ENCODE peak calls at places on chromosome 21, in six cellular contexts. S, V, E, P, R and T are unnamed samples. For H3K9me3, the result is how much of the 10 kb centered on the place peaks cover.

GRCh38 chr21:22263890-22264289 is 1265.7 kb downstream of the NCAM2 start:
- DNase-seq in R (no peak), V (no peak), E (no peak), P (no peak), S (no peak), T (no peak)

GRCh38 chr21:42182713-42183371 is 36.1 kb upstream of the ABCG1 start:
- DNase-seq in S (no peak), E (no peak), V (no peak), P (no peak), R (no peak), T (no peak)

GRCh38 chr21:31530918-31531705 is 128.4 kb upstream of the SOD1 start:
- DNase-seq in P (peak), R (no peak), V (no peak), S (no peak), E (no peak), T (peak)

GRCh38 chr21:44603109-44603875 is 2.9 kb downstream of the KRTAP10-7 start:
- DNase-seq in R (no peak), S (no peak), P (peak), V (no peak), E (no peak), T (no peak)

GRCh38 chr21:42056468-42056867 is 14.6 kb upstream of the UMODL1 start:
- DNase-seq in E (no peak), S (peak), P (peak), V (no peak), R (peak), T (no peak)

GRCh38 chr21:43864806-43865470 is at the start of gene AGPAT3:
- DNase-seq in S (no peak), E (peak), V (no peak), P (no peak), R (no peak), T (peak)

GRCh38 chr21:45889961-45890360 is 91.6 kb upstream of the COL6A1 start:
- DNase-seq in R (no peak), S (peak), V (peak), E (no peak), P (no peak), T (no peak)

GRCh38 chr21:33909756-33910155 is 5.8 kb downstream of the ATP5PO start:
- DNase-seq in E (no peak), R (no peak), V (no peak), S (no peak), P (no peak), T (no peak)

GRCh38 chr21:45899317-45900033 is 82.1 kb upstream of the COL6A1 start:
- DNase-seq in S (no peak), P (no peak), V (no peak), E (no peak), R (no peak), T (no peak)

GRCh38 chr21:32626633-32627196 is 14.5 kb upstream of the CFAP298 start:
- DNase-seq in V (no peak), E (no peak), P (no peak), S (peak), R (no peak), T (no peak)

GRCh38 chr21:44842721-44843445 is 25.0 kb upstream of the SUMO3 start:
- DNase-seq in V (no peak), P (no peak), R (no peak), S (no peak), E (no peak), T (no peak)

GRCh38 chr21:40615503-40616376 is 231.2 kb downstream of the DSCAM start:
- DNase-seq in P (no peak), E (no peak), R (no peak), S (no peak), V (no peak), T (no peak)

GRCh38 chr21:42154237-42155044 is 64.5 kb upstream of the ABCG1 start:
- DNase-seq in S (no peak), E (no peak), R (no peak), P (peak), V (no peak), T (no peak)

GRCh38 chr21:42238185-42238934 is 19.4 kb downstream of the ABCG1 start:
- DNase-seq in S (no peak), P (no peak), E (peak), R (peak), V (no peak), T (no peak)

GRCh38 chr21:45319461-45320211 is 31.9 kb upstream of the POFUT2 start:
- DNase-seq in V (peak), S (peak), P (peak), R (no peak), E (no peak), T (no peak)

GRCh38 chr21:32483293-32483595 is 70.7 kb downstream of the EVA1C start:
- DNase-seq in P (no peak), R (no peak), V (no peak), S (no peak), E (no peak), T (no peak)

GRCh38 chr21:42262826-42263225 is 43.9 kb downstream of the ABCG1 start:
- DNase-seq in S (peak), P (peak), V (peak), R (no peak), E (no peak), T (peak)

GRCh38 chr21:45284456-45284741 is 3.3 kb downstream of the POFUT2 start:
- DNase-seq in S (no peak), E (no peak), P (peak), V (no peak), R (no peak), T (no peak)

GRCh38 chr21:16522512-16522911 is 792.7 kb downstream of the USP25 start:
- DNase-seq in S (peak), E (no peak), R (no peak), V (no peak), P (no peak), T (no peak)

GRCh38 chr21:42061866-42062542 is 9.1 kb upstream of the UMODL1 start:
- DNase-seq in E (no peak), V (no peak), S (no peak), P (no peak), R (peak), T (no peak)

GRCh38 chr21:46160563-46161179 is 5.3 kb upstream of the FTCD start:
- DNase-seq in E (no peak), V (no peak), R (no peak), P (no peak), S (no peak), T (peak)

GRCh38 chr21:21682172-21682571 is 684.0 kb downstream of the NCAM2 start:
- DNase-seq in P (no peak), V (no peak), E (no peak), R (no peak), S (peak), T (no peak)

GRCh38 chr21:31529406-31529805 is 130.1 kb upstream of the SOD1 start:
- DNase-seq in V (no peak), P (no peak), S (no peak), R (no peak), E (no peak), T (no peak)

GRCh38 chr21:42784276-42784675 is 95.1 kb downstream of the WDR4 start:
- DNase-seq in V (peak), R (no peak), P (no peak), S (no peak), E (peak), T (no peak)

GRCh38 chr21:42164064-42164789 is 54.7 kb upstream of the ABCG1 start:
- DNase-seq in R (peak), V (peak), E (peak), S (peak), P (peak), T (peak)

GRCh38 chr21:40422851-40423635 is 423.9 kb downstream of the DSCAM start:
- DNase-seq in V (no peak), R (no peak), E (no peak), P (no peak), S (no peak), T (peak)

GRCh38 chr21:28547795-28548194 is 444.9 kb downstream of the LTN1 start:
- DNase-seq in R (no peak), E (no peak), S (no peak), P (no peak), V (no peak), T (no peak)

GRCh38 chr21:14073615-14074014 is 137.1 kb downstream of the LIPI start:
- DNase-seq in S (no peak), P (no peak), R (no peak), V (no peak), E (no peak), T (no peak)

GRCh38 chr21:33069994-33070811 is at the start of gene OLIG1:
- DNase-seq in V (no peak), E (no peak), S (no peak), R (peak), P (peak), T (no peak)

GRCh38 chr21:32474179-32475059 is 61.9 kb downstream of the EVA1C start:
- DNase-seq in E (no peak), V (no peak), S (no peak), P (peak), R (no peak), T (no peak)

GRCh38 chr21:37040212-37040611 is 32.7 kb downstream of the PIGP start:
- DNase-seq in P (no peak), V (no peak), R (no peak), E (no peak), S (no peak), T (no peak)
- H3K4me3 ChIP-seq in P (no peak), V (no peak), R (no peak), E (no peak), S (no peak), T (no peak)

GRCh38 chr21:36250423-36251075 is 69.4 kb upstream of the MORC3 start:
- DNase-seq in P (no peak), E (no peak), R (no peak), S (no peak), V (no peak), T (no peak)

GRCh38 chr21:36247316-36247715 is 72.7 kb upstream of the MORC3 start:
- DNase-seq in E (no peak), P (no peak), S (no peak), V (no peak), R (no peak), T (no peak)

GRCh38 chr21:36246080-36246631 is 73.8 kb upstream of the MORC3 start:
- DNase-seq in S (no peak), P (peak), E (no peak), R (peak), V (no peak), T (no peak)

GRCh38 chr21:36245649-36246048 is 74.3 kb upstream of the MORC3 start:
- DNase-seq in V (no peak), R (no peak), E (no peak), P (no peak), S (no peak), T (no peak)

DNA sequence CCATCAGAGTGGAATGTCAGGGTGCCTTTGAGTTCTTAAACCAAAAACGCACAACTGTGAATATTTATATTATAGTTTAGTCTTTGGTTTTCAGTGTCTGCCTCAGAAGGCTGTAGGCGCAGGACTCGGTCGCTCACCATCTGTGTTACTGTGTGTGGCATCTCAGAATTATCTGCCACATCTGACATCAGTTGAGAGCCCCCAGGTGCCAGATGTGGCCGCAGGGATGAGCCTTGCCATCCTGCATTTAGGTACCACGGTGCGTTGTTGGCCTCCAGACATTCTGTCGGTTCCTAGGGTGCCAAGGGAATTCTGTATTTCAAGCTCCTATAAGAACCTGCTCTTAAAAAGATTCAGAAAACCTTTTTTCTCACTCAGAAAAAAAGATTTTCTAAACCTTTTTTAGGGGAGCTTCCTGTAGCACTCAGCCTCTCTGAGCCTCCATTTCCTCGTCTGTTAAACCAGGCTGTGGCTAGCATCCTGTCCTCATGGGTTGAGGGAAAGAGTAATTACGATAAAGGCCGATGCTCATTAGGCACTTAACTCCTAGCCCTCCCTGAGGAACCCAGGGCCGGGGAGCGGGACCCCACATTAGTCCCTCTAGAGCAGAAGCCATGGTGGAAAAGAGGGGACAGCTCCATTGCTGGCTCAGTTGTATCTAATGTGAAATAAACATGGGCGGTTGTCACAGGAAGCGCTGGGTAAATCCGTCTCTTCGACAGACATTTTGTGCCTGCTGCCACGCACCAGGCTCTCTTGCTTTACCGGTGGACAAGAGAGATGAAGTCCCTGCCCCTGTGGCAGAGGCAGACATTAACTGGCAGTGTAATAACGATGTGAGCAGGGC is 70.2 kb upstream of the MORC3 start:
- DNase-seq in V (no peak), R (no peak), E (no peak), S (no peak), P (no peak), T (no peak)
- H3K9me3 ChIP-seq in V (under half), R (under half), E (under half), S (under half), P (under half), T (under half)

DNA sequence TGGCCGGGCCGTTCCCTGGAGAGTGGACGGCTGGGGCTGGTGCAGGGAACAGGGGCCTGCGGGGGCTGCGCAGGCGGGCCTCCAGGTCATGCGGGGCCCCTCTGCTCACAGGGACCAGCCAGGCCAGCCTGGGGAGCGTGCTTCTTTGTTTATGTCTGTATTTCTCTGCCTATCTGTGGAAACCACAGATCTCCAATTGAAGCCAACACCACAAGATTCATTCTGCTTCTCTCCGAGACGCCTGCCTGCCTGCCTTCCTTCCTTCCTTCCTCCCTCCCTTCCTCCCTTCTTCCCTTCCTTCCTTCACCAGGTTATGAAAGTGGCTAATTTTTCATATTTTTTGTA is 39.9 kb upstream of the HMGN1 start:
- DNase-seq in E (no peak), S (no peak), R (no peak), P (no peak), V (no peak), T (no peak)
- H3K4me3 ChIP-seq in E (peak), S (no peak), R (peak), P (peak), V (peak), T (peak)

GRCh38 chr21:38229260-38229877 is 27.4 kb upstream of the KCNJ15 start:
- DNase-seq in V (no peak), R (no peak), P (no peak), E (no peak), S (peak), T (no peak)
- H3K9me3 ChIP-seq in V (half or more), R (under half), P (under half), E (under half), S (under half), T (under half)

DNA sequence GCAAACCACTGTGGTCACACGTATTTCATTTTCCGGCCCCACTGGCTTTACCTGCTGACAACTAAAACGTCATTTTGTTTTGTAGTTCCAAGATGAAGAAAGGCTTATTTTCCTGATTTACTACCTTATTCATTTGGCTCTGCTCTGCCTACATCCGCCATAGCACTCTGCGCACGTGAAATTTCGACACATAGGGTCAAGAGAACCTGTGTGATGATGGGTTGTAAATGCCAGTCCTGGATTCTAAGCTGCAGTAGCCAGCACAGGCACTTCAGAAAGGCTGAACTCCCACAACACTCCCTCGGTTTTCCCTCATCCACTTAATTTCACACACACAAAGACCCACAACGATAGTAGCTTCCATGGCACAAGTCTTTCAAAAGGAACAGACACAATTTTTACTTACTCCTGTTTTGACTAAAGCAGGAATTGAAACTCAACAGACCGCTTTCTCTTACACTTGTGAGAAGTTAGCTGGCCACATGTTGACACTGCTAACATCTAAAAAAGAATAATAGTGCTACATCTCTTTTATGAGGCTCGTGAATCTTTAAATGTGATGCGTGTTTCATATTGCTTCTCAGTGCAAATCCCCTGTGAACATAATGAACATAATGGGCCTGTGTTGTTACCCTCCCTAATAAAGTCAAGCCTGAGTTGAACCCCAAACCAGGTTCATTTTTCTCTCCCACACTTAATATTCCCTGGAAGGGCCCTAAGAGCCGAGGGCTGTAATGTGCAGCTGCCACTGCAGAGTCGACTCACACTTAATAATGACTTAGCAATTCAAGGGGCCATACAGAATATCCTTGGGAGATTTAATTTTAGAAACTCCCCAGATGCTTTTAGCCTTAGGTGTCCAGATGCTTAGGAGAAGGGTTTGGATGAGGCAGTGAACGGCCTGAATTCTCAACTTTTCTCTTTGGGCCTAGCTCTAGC is 1.5 kb upstream of the RUNX1 start:
- DNase-seq in P (no peak), S (no peak), V (no peak), E (no peak), R (no peak), T (no peak)
- H3K4me3 ChIP-seq in P (no peak), S (no peak), V (no peak), E (no peak), R (no peak), T (no peak)

DNA sequence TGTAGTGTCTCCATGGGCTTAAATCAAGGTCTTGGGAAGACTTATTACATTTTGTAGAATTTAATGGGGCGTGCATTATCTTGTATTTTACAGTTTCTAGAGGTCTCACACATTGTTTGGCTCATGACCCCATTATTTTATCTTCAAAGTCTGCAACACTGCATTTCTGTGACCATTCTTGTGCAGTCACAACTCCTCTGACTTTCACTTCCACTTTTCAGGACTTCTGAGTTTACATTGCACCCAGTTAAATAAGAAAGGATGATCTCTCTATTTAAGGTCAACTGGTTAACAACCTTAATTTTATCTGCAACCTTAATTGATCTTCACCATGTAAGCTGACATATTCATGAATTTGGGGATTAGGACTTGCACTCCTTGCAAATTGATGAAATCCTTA is 1186.6 kb downstream of the MRPL39 start:
- DNase-seq in P (no peak), E (no peak), R (no peak), S (no peak), V (no peak), T (no peak)
- H3K9me3 ChIP-seq in P (under half), E (under half), R (under half), S (under half), V (under half), T (under half)

GRCh38 chr21:15522148-15522547 is 207.6 kb upstream of the USP25 start:
- DNase-seq in E (no peak), P (no peak), S (no peak), R (no peak), V (no peak), T (no peak)
- H3K4me3 ChIP-seq in E (no peak), P (no peak), S (no peak), R (no peak), V (no peak), T (no peak)